ENCODE peak calls at places on chromosomes 13 and 19, in nine cellular contexts. Q, L, V, E, I, W, O, C and Z are unnamed samples. For H3K4me1, the result is how much of the 10 kb centered on the place peaks cover.

GRCh38 chr13:104387514-104387913 is 1321.3 kb upstream of the SLC10A2 start:
- DNase-seq in Q (no peak), L (no peak), V (no peak), E (no peak), I (no peak), W (no peak), O (no peak), C (no peak), Z (no peak)

GRCh38 chr13:113211774-113212173 is 2.4 kb downstream of the CUL4A start:
- DNase-seq in Q (no peak), L (no peak), V (no peak), E (peak), I (no peak), W (no peak), O (no peak), C (no peak), Z (no peak)

GRCh38 chr13:107574517-107575215 is 640.7 kb downstream of the LIG4 start:
- DNase-seq in Q (no peak), L (no peak), V (no peak), E (no peak), I (no peak), W (no peak), O (no peak), C (no peak), Z (no peak)

GRCh38 chr13:26221399-26221720 is 754 bp downstream of the RNF6 start:
- DNase-seq in Q (no peak), L (no peak), V (no peak), E (no peak), I (no peak), W (no peak), O (no peak), C (no peak), Z (no peak)

GRCh38 chr13:112079696-112080095 is 12.7 kb downstream of the SOX1 start:
- DNase-seq in Q (no peak), L (no peak), V (no peak), E (no peak), I (no peak), W (no peak), O (no peak), C (no peak), Z (no peak)

GRCh38 chr19:28009696-28010095 is 1203.3 kb downstream of the UQCRFS1 start:
- DNase-seq in Q (no peak), L (no peak), V (no peak), E (no peak), I (no peak), W (no peak), O (no peak), C (no peak), Z (no peak)

GRCh38 chr19:16637535-16637934 is 9.5 kb upstream of the MED26 start:
- DNase-seq in Q (no peak), L (no peak), V (no peak), E (no peak), I (no peak), W (no peak), O (no peak), C (no peak), Z (no peak)

GRCh38 chr13:106859505-106859904 is 291.6 kb upstream of the ARGLU1 start:
- DNase-seq in Q (no peak), L (no peak), V (no peak), E (no peak), I (no peak), W (no peak), O (no peak), C (no peak), Z (no peak)

GRCh38 chr13:113595131-113595530 is 10.6 kb downstream of the TFDP1 start:
- DNase-seq in Q (no peak), L (no peak), V (peak), E (no peak), I (no peak), W (peak), O (peak), C (no peak), Z (no peak)

GRCh38 chr19:36972594-36972993 is 56.5 kb downstream of the ZNF568 start:
- DNase-seq in Q (no peak), L (no peak), V (no peak), E (no peak), I (no peak), W (no peak), O (no peak), C (no peak), Z (no peak)

GRCh38 chr13:74202129-74202528 is 67.9 kb upstream of the KLF12 start:
- DNase-seq in Q (no peak), L (no peak), V (no peak), E (no peak), I (no peak), W (no peak), O (no peak), C (no peak), Z (no peak)

GRCh38 chr13:32142956-32143375 is 111.4 kb downstream of the FRY start:
- DNase-seq in Q (no peak), L (no peak), V (no peak), E (peak), I (no peak), W (no peak), O (no peak), C (no peak), Z (no peak)

GRCh38 chr13:103539721-103540120 is 473.5 kb upstream of the SLC10A2 start:
- DNase-seq in Q (no peak), L (no peak), V (no peak), E (no peak), I (no peak), W (no peak), O (no peak), C (no peak), Z (no peak)

GRCh38 chr19:23145617-23146415 is 29.0 kb downstream of the ZNF730 start:
- DNase-seq in Q (no peak), L (no peak), V (no peak), E (no peak), I (no peak), W (no peak), O (no peak), C (no peak), Z (no peak)

GRCh38 chr13:78603240-78603947 is at the start of gene POU4F1:
- DNase-seq in Q (no peak), L (no peak), V (peak), E (peak), I (peak), W (peak), O (no peak), C (peak), Z (no peak)

GRCh38 chr19:57613941-57614743 is at the start of gene ZNF134:
- DNase-seq in Q (peak), L (peak), V (peak), E (peak), I (peak), W (peak), O (peak), C (peak), Z (peak)

GRCh38 chr13:26022538-26023292 is 29.1 kb downstream of the SHISA2 start:
- DNase-seq in Q (no peak), L (no peak), V (peak), E (peak), I (no peak), W (no peak), O (peak), C (no peak), Z (no peak)

GRCh38 chr19:46975918-46976782 is 43.5 kb upstream of the NPAS1 start:
- DNase-seq in Q (peak), L (peak), V (peak), E (peak), I (no peak), W (peak), O (peak), C (no peak), Z (peak)

GRCh38 chr19:12833418-12833746 is 997 bp downstream of the RTBDN start:
- DNase-seq in Q (no peak), L (no peak), V (peak), E (no peak), I (no peak), W (no peak), O (no peak), C (no peak), Z (no peak)

GRCh38 chr13:23087884-23088283 is 92.9 kb upstream of the SGCG start:
- DNase-seq in Q (no peak), L (no peak), V (peak), E (peak), I (no peak), W (no peak), O (no peak), C (peak), Z (no peak)

GRCh38 chr19:35038623-35039512 is 2.7 kb upstream of the HPN start:
- DNase-seq in Q (no peak), L (no peak), V (no peak), E (no peak), I (no peak), W (no peak), O (no peak), C (no peak), Z (no peak)

GRCh38 chr13:50268500-50268899 is 253.3 kb downstream of the KCNRG start:
- DNase-seq in Q (no peak), L (no peak), V (no peak), E (no peak), I (no peak), W (no peak), O (no peak), C (no peak), Z (no peak)

GRCh38 chr19:36605101-36605838 is at the start of gene ZNF382:
- DNase-seq in Q (no peak), L (peak), V (peak), E (no peak), I (peak), W (peak), O (no peak), C (no peak), Z (peak)

GRCh38 chr19:8307400-8307964 is 676 bp downstream of the CD320 start:
- DNase-seq in Q (peak), L (no peak), V (no peak), E (no peak), I (no peak), W (peak), O (no peak), C (no peak), Z (peak)

GRCh38 chr13:73082471-73082870 is 23.7 kb downstream of the KLF5 start:
- DNase-seq in Q (no peak), L (no peak), V (no peak), E (no peak), I (no peak), W (no peak), O (no peak), C (no peak), Z (no peak)

GRCh38 chr19:12802267-12803106 is 618 bp downstream of the THSD8 start:
- DNase-seq in Q (no peak), L (peak), V (no peak), E (no peak), I (no peak), W (no peak), O (peak), C (peak), Z (no peak)

GRCh38 chr19:30390356-30390988 is 18.3 kb downstream of the ZNF536 start:
- DNase-seq in Q (no peak), L (no peak), V (peak), E (no peak), I (no peak), W (no peak), O (no peak), C (no peak), Z (no peak)

GRCh38 chr19:42576241-42576640 is 18.5 kb downstream of the CEACAM8 start:
- DNase-seq in Q (no peak), L (no peak), V (no peak), E (no peak), I (no peak), W (no peak), O (no peak), C (no peak), Z (no peak)

GRCh38 chr19:38619361-38620174 is 580 bp downstream of the EIF3K start:
- DNase-seq in Q (no peak), L (no peak), V (no peak), E (no peak), I (no peak), W (no peak), O (no peak), C (no peak), Z (no peak)

GRCh38 chr13:111658150-111659100 is 338.0 kb downstream of the TEX29 start:
- DNase-seq in Q (no peak), L (no peak), V (peak), E (no peak), I (no peak), W (no peak), O (no peak), C (no peak), Z (no peak)

GRCh38 chr13:102017248-102017647 is 384.6 kb downstream of the FGF14 start:
- DNase-seq in Q (no peak), L (no peak), V (no peak), E (peak), I (no peak), W (no peak), O (no peak), C (no peak), Z (no peak)

GRCh38 chr13:31638577-31638976 is 100.7 kb upstream of the RXFP2 start:
- DNase-seq in Q (no peak), L (no peak), V (no peak), E (no peak), I (no peak), W (no peak), O (no peak), C (no peak), Z (no peak)

GRCh38 chr19:49758292-49758691 is 4.8 kb downstream of the TSKS start:
- DNase-seq in Q (no peak), L (peak), V (no peak), E (no peak), I (no peak), W (no peak), O (no peak), C (peak), Z (no peak)

GRCh38 chr13:66809496-66809895 is 420.6 kb downstream of the PCDH9 start:
- DNase-seq in Q (no peak), L (no peak), V (no peak), E (no peak), I (no peak), W (no peak), O (no peak), C (no peak), Z (no peak)

GRCh38 chr19:939439-939838 is 13.6 kb downstream of the ARID3A start:
- DNase-seq in Q (no peak), L (no peak), V (no peak), E (no peak), I (no peak), W (no peak), O (no peak), C (no peak), Z (no peak)

GRCh38 chr19:942133-942645 is 16.4 kb downstream of the ARID3A start:
- DNase-seq in Q (no peak), L (no peak), V (no peak), E (no peak), I (no peak), W (no peak), O (no peak), C (no peak), Z (no peak)

GRCh38 chr19:939922-940321 is 14.1 kb downstream of the ARID3A start:
- DNase-seq in Q (no peak), L (no peak), V (no peak), E (no peak), I (no peak), W (no peak), O (no peak), C (no peak), Z (no peak)

GRCh38 chr19:940591-941291 is 14.9 kb downstream of the ARID3A start:
- DNase-seq in Q (peak), L (peak), V (no peak), E (peak), I (no peak), W (peak), O (peak), C (no peak), Z (peak)

GRCh38 chr19:941292-942132 is 15.7 kb downstream of the ARID3A start:
- DNase-seq in Q (no peak), L (no peak), V (no peak), E (no peak), I (no peak), W (no peak), O (no peak), C (no peak), Z (no peak)
- H3K4me3 ChIP-seq in Q (peak), L (no peak), V (no peak), E (peak), I (peak), W (no peak), O (peak), C (no peak), Z (peak)

DNA sequence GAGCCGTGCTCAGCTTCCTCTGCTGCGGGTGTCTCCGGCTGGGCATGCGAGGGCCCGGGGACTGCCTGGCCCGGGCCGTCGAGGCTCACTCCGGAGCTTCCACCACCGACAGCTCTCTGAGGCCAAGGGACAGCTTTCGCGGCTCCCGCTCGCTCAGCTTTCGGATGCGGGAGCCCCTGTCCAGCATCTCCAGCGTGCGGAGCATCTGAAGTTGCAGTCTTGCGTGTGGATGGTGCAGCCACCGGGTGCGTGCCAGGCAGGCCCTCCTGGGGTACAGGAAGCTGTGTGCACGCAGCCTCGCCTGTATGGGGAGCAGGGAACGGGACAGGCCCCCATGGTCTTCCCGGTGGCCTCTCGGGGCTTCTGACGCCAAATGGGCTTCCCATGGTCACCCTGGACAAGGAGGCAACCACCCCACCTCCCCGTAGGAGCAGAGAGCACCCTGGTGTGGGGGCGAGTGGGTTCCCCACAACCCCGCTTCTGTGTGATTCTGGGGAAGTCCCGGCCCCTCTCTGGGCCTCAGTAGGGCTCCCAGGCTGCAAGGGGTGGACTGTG is 1.2 kb downstream of the S1PR4 start:
- DNase-seq in Q (no peak), L (no peak), V (no peak), E (no peak), I (no peak), W (no peak), O (no peak), C (no peak), Z (no peak)
- H3K4me1 ChIP-seq in Q (under half), L (under half), V (under half), E (under half), I (under half), W (under half), O (under half), C (half or more), Z (under half)

DNA sequence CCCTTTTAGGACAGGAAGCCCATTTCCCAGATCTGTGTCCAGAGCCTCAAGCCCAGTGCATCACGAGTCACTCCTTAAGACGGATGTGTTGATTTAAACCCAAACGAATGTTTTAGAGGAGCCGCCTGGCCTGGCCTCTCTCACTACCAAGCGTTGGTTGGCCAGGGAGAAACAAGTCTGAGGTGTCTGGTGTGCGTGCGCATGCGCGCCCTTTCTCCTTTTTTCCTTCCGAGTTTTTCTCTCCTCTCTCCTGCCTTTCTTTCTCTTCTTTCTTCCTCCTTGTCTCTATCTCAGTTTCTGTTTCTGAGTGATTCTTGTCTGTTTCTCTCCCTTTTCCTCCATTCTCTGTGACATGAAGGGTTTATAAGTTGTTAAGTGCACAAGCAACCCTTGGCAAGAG is 170.4 kb downstream of the DNAJC15 start:
- DNase-seq in Q (no peak), L (no peak), V (no peak), E (no peak), I (no peak), W (no peak), O (no peak), C (no peak), Z (no peak)
- TF ChIP-seq EP300 in Q (no peak), L (no peak), V (no peak), E (no peak), I (no peak), W (no peak), O (no peak), C (no peak), Z (no peak)

GRCh38 chr19:33235269-33235995 is 9.8 kb upstream of the SLC7A10 start:
- DNase-seq in Q (peak), L (peak), V (peak), E (peak), I (peak), W (peak), O (peak), C (peak), Z (peak)
- H3K4me3 ChIP-seq in Q (no peak), L (no peak), V (no peak), E (no peak), I (peak), W (no peak), O (no peak), C (no peak), Z (no peak)

DNA sequence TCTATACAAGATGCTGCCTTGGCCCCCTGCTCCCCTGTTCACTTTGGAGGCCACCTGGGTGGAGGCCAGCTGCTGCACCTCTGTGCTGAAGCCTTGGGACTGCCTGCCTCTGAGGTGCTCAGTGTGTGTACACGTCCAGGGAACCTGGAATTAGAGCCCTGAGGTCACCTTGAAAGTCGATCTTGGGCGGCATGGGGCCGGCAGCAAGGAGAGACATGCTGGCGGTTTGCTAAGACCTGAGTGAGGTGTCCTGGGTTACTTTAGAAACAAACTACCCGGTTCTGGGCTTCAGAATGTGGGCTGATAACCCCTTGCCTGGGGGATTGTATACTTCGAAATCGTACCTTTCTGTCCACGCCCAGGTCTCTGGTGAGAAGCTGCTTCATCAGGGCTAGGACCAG is 25.5 kb downstream of the TSSK6 start:
- DNase-seq in Q (no peak), L (no peak), V (no peak), E (no peak), I (no peak), W (no peak), O (peak), C (no peak), Z (no peak)
- H3K4me1 ChIP-seq in Q (under half), L (under half), V (under half), E (under half), I (under half), W (under half), O (half or more), C (half or more), Z (under half)